ENCODE peak calls at places on chromosomes 1 and 21, in six cellular contexts. M is SHP77, Y is HFF-Myc, R is fibroblast of pulmonary artery, Z is GOT3, G is CMK. A is an unnamed sample.

GRCh38 chr1:57258616-57259330 is 165.1 kb downstream of the DAB1 start:
- DNase-seq in M (no peak), Y (no peak), R (no peak), Z (no peak), G (no peak), A (no peak)

GRCh38 chr1:2230781-2231666 is 2.9 kb downstream of the SKI start:
- DNase-seq in M (no peak), Y (no peak), R (no peak), Z (no peak), G (no peak), A (no peak)

GRCh38 chr1:227891223-227891954 is 56.3 kb downstream of the WNT9A start:
- DNase-seq in M (no peak), Y (no peak), R (no peak), Z (no peak), G (no peak), A (no peak)

GRCh38 chr1:178356299-178356698 is 140.5 kb downstream of the CLEC20A start:
- DNase-seq in M (no peak), Y (no peak), R (no peak), Z (no peak), G (no peak), A (no peak)

GRCh38 chr1:95238304-95238703 is 4.3 kb downstream of the RWDD3 start:
- DNase-seq in M (no peak), Y (no peak), R (no peak), Z (no peak), G (no peak), A (no peak)

GRCh38 chr1:236149696-236150228 is 7.4 kb downstream of the GPR137B start:
- DNase-seq in M (no peak), Y (no peak), R (no peak), Z (no peak), G (no peak), A (no peak)

GRCh38 chr1:221712776-221713431 is 29.0 kb downstream of the DUSP10 start:
- DNase-seq in M (no peak), Y (no peak), R (no peak), Z (no peak), G (peak), A (no peak)

GRCh38 chr21:34073032-34073748 is at the start of the genes MRPS6 and SLC5A3:
- DNase-seq in M (peak), Y (peak), R (peak), Z (peak), G (peak), A (peak)

GRCh38 chr1:81672766-81673165 is 128.0 kb upstream of the ADGRL2 start:
- DNase-seq in M (no peak), Y (no peak), R (no peak), Z (no peak), G (no peak), A (no peak)

GRCh38 chr1:153488731-153489130 is 28.3 kb upstream of the S100A7 start:
- DNase-seq in M (no peak), Y (no peak), R (no peak), Z (no peak), G (no peak), A (no peak)

GRCh38 chr1:88773540-88774150 is 89.6 kb downstream of the PKN2 start:
- DNase-seq in M (no peak), Y (peak), R (peak), Z (no peak), G (no peak), A (peak)

GRCh38 chr1:87718241-87718950 is 389.7 kb downstream of the LMO4 start:
- DNase-seq in M (no peak), Y (no peak), R (no peak), Z (no peak), G (no peak), A (no peak)

GRCh38 chr1:42960693-42961559 is 2.3 kb upstream of the SLC2A1 start:
- DNase-seq in M (no peak), Y (no peak), R (no peak), Z (no peak), G (no peak), A (no peak)

GRCh38 chr21:39390212-39390765 is 41.4 kb upstream of the HMGN1 start:
- DNase-seq in M (no peak), Y (no peak), R (no peak), Z (no peak), G (no peak), A (no peak)

GRCh38 chr1:212513586-212513985 is 80.9 kb downstream of the NENF start:
- DNase-seq in M (no peak), Y (no peak), R (no peak), Z (no peak), G (no peak), A (no peak)

GRCh38 chr1:156639601-156640101 is 2.3 kb upstream of the BCAN start:
- DNase-seq in M (no peak), Y (no peak), R (no peak), Z (no peak), G (no peak), A (no peak)

GRCh38 chr1:114113801-114114750 is 39.6 kb downstream of the SYT6 start:
- DNase-seq in M (no peak), Y (no peak), R (no peak), Z (no peak), G (peak), A (no peak)

GRCh38 chr1:159172599-159173291 is 1.3 kb downstream of the CADM3 start:
- DNase-seq in M (no peak), Y (no peak), R (peak), Z (peak), G (no peak), A (no peak)

GRCh38 chr1:3054474-3054873 is 14.5 kb upstream of the PRDM16 start:
- DNase-seq in M (no peak), Y (no peak), R (no peak), Z (no peak), G (no peak), A (no peak)

GRCh38 chr1:6259491-6260362 is 1.2 kb downstream of the GPR153 start:
- DNase-seq in M (peak), Y (no peak), R (peak), Z (no peak), G (peak), A (peak)

GRCh38 chr1:233905416-233906051 is 1.1 kb downstream of the SLC35F3 start:
- DNase-seq in M (no peak), Y (no peak), R (no peak), Z (no peak), G (no peak), A (no peak)

GRCh38 chr1:203367051-203367450 is 16.1 kb upstream of the FMOD start:
- DNase-seq in M (peak), Y (no peak), R (no peak), Z (no peak), G (no peak), A (no peak)

GRCh38 chr1:25135903-25136302 is 96.4 kb downstream of the SYF2 start:
- DNase-seq in M (no peak), Y (no peak), R (no peak), Z (no peak), G (no peak), A (no peak)

GRCh38 chr1:64426691-64427090 is 43.2 kb upstream of the CACHD1 start:
- DNase-seq in M (no peak), Y (no peak), R (no peak), Z (no peak), G (no peak), A (no peak)

GRCh38 chr1:116379057-116379630 is 6.1 kb downstream of the ATP1A1 start:
- DNase-seq in M (no peak), Y (no peak), R (no peak), Z (no peak), G (no peak), A (no peak)

GRCh38 chr1:28144203-28145135 is 32.0 kb downstream of the PTAFR start:
- DNase-seq in M (no peak), Y (no peak), R (peak), Z (no peak), G (no peak), A (no peak)

GRCh38 chr1:2583871-2584341 is 2.7 kb upstream of the PRXL2B start:
- DNase-seq in M (peak), Y (no peak), R (no peak), Z (no peak), G (no peak), A (no peak)

GRCh38 chr1:36888811-36889477 is 145.4 kb downstream of the GRIK3 start:
- DNase-seq in M (no peak), Y (no peak), R (no peak), Z (no peak), G (no peak), A (no peak)

GRCh38 chr21:41616063-41616591 is 108.2 kb upstream of the TMPRSS2 start:
- DNase-seq in M (no peak), Y (peak), R (peak), Z (no peak), G (no peak), A (peak)

GRCh38 chr1:48182441-48182840 is 40.1 kb upstream of the SLC5A9 start:
- DNase-seq in M (no peak), Y (no peak), R (no peak), Z (no peak), G (no peak), A (no peak)

GRCh38 chr1:68149907-68150306 is 82.4 kb downstream of the WLS start:
- DNase-seq in M (peak), Y (no peak), R (no peak), Z (no peak), G (no peak), A (no peak)

GRCh38 chr1:39735731-39736130 is 3.0 kb upstream of the PPIE start:
- DNase-seq in M (no peak), Y (no peak), R (no peak), Z (no peak), G (no peak), A (no peak)

GRCh38 chr1:100353988-100354387 is 1.7 kb downstream of the CDC14A start:
- DNase-seq in M (no peak), Y (no peak), R (no peak), Z (no peak), G (no peak), A (no peak)

GRCh38 chr1:177164380-177165068 is at the start of gene ASTN1:
- DNase-seq in M (no peak), Y (no peak), R (no peak), Z (no peak), G (no peak), A (no peak)

GRCh38 chr1:88998716-88999115 is 6.3 kb upstream of the KYAT3 start:
- DNase-seq in M (peak), Y (peak), R (peak), Z (no peak), G (peak), A (no peak)

GRCh38 chr1:176815621-176816020 is 348.9 kb downstream of the ASTN1 start:
- DNase-seq in M (no peak), Y (no peak), R (no peak), Z (no peak), G (no peak), A (no peak)

A was measured in AG04450.